ENCODE peak calls at places on chromosome 20, in four cellular contexts. One of them, this sample, is unnamed.
A peak's percentile ranks its signal among the peaks of the same experiment; 100 is the strongest.

GRCh38 chr20:45781391-45781931 is 10.2 kb downstream of the WFDC3 start:
- DNase-seq in left ventricle myocardium inferior: no peak
- DNase-seq in cardiac muscle cell: peak; percentile 88
- DNase-seq in H9: no peak
- DNase-seq in this sample: no peak

GRCh38 chr20:59392741-59393140 is 92.3 kb downstream of the EDN3 start:
- DNase-seq in left ventricle myocardium inferior: no peak
- DNase-seq in cardiac muscle cell: no peak
- DNase-seq in H9: no peak
- DNase-seq in this sample: no peak

GRCh38 chr20:19583532-19584175 is 174.4 kb upstream of the RIN2 start:
- DNase-seq in left ventricle myocardium inferior: peak; percentile 68
- DNase-seq in cardiac muscle cell: peak; percentile 51
- DNase-seq in H9: peak; percentile 91
- DNase-seq in this sample: no peak

GRCh38 chr20:56769971-56770570 is 141.0 kb downstream of the TFAP2C start:
- DNase-seq in left ventricle myocardium inferior: no peak
- DNase-seq in cardiac muscle cell: no peak
- DNase-seq in H9: no peak
- DNase-seq in this sample: no peak

GRCh38 chr20:23125159-23125558 is 39.0 kb upstream of the CD93 start:
- DNase-seq in left ventricle myocardium inferior: no peak
- DNase-seq in cardiac muscle cell: no peak
- DNase-seq in H9: no peak
- DNase-seq in this sample: no peak

GRCh38 chr20:64035933-64036345 is at the start of gene C20orf204:
- DNase-seq in left ventricle myocardium inferior: no peak
- DNase-seq in cardiac muscle cell: no peak
- DNase-seq in H9: peak; percentile 51
- DNase-seq in this sample: no peak

GRCh38 chr20:32626859-32627636 is 41.9 kb upstream of the NOL4L start:
- DNase-seq in left ventricle myocardium inferior: no peak
- DNase-seq in cardiac muscle cell: no peak
- DNase-seq in H9: no peak
- DNase-seq in this sample: no peak

GRCh38 chr20:5735845-5736530 is 14.2 kb upstream of the SHLD1 start:
- DNase-seq in left ventricle myocardium inferior: no peak
- DNase-seq in cardiac muscle cell: peak; percentile 64
- DNase-seq in H9: no peak
- DNase-seq in this sample: no peak

GRCh38 chr20:24762371-24762770 is 186.7 kb upstream of the CST7 start:
- DNase-seq in left ventricle myocardium inferior: no peak
- DNase-seq in cardiac muscle cell: no peak
- DNase-seq in H9: peak; percentile 4
- DNase-seq in this sample: peak; percentile 80

GRCh38 chr20:24560571-24561485 is 91.4 kb downstream of the SYNDIG1 start:
- DNase-seq in left ventricle myocardium inferior: no peak
- DNase-seq in cardiac muscle cell: no peak
- DNase-seq in H9: no peak
- DNase-seq in this sample: no peak

GRCh38 chr20:15610700-15611277 is 962.5 kb downstream of the KIF16B start:
- DNase-seq in left ventricle myocardium inferior: no peak
- DNase-seq in cardiac muscle cell: no peak
- DNase-seq in H9: no peak
- DNase-seq in this sample: no peak

GRCh38 chr20:22447448-22447778 is 137.0 kb downstream of the FOXA2 start:
- DNase-seq in left ventricle myocardium inferior: no peak
- DNase-seq in cardiac muscle cell: no peak
- DNase-seq in H9: no peak
- DNase-seq in this sample: no peak

GRCh38 chr20:16617056-16617455 is 43.8 kb upstream of the KIF16B start:
- DNase-seq in left ventricle myocardium inferior: no peak
- DNase-seq in cardiac muscle cell: peak; percentile 38
- DNase-seq in H9: no peak
- DNase-seq in this sample: no peak

GRCh38 chr20:25867776-25868649 is 171.4 kb upstream of the ZNF337 start:
- DNase-seq in left ventricle myocardium inferior: peak; percentile 83
- DNase-seq in cardiac muscle cell: peak; percentile 88
- DNase-seq in H9: peak; percentile 78
- DNase-seq in this sample: peak; percentile 88

GRCh38 chr20:8213831-8214587 is 81.9 kb downstream of the PLCB1 start:
- DNase-seq in left ventricle myocardium inferior: no peak
- DNase-seq in cardiac muscle cell: no peak
- DNase-seq in H9: no peak
- DNase-seq in this sample: no peak

GRCh38 chr20:64271636-64272035 is 16.1 kb downstream of the PCMTD2 start:
- DNase-seq in left ventricle myocardium inferior: no peak
- DNase-seq in cardiac muscle cell: no peak
- DNase-seq in H9: no peak
- DNase-seq in this sample: no peak

GRCh38 chr20:64006902-64007301 is 26.0 kb downstream of the PRPF6 start:
- DNase-seq in left ventricle myocardium inferior: no peak
- DNase-seq in cardiac muscle cell: no peak
- DNase-seq in H9: no peak
- DNase-seq in this sample: no peak

GRCh38 chr20:64238115-64238825 is 17.3 kb upstream of the PCMTD2 start:
- DNase-seq in left ventricle myocardium inferior: no peak
- DNase-seq in cardiac muscle cell: no peak
- DNase-seq in H9: no peak
- DNase-seq in this sample: no peak

DNA sequence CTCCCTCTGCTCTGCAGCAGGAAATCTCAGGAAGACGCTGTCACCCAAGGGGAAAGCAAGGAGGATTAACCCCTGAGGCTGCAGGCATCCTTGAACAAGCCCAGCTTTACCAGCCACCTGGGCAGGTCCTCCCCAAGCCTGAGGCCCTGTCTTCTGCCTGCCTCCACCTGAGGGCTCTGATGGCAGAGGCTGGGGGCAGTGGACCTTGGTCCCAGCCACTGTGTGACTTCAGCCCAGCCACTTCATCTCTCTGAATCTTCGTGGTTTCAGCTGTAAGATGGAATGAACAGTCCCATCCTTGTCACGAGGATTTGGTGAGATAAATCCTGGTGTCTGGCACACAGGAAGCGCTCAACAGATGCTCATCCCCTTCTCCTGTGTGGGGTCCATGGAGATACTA is 8.5 kb upstream of the VSTM2L start:
- DNase-seq in left ventricle myocardium inferior: no peak
- DNase-seq in cardiac muscle cell: no peak
- DNase-seq in H9: no peak
- DNase-seq in this sample: no peak
- TF ChIP-seq CTCF in left ventricle myocardium inferior: no peak
- TF ChIP-seq CTCF in cardiac muscle cell: no peak
- TF ChIP-seq CTCF in H9: no peak
- TF ChIP-seq CTCF in this sample: no peak

DNA sequence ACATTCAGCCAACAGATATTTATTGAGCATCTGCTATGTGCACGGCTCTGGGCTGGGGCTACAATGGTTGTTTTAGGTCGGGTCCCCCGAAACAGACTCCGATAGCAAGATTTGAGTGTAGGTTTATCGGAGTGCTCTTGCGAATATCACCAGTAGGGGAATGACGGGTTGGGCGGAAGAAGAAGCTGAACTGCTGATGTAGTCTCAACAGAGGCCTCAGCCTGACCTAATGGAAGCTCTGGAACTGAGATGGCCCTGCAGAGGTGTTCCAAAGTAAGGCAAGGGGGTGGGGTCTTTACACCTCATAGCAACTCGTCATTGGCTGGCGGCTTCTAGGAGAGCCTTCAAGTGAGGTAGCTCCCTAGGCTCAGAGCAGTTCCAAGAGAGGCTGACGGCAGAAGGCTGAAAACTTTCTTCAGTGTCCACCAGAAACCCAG is 1.1 kb downstream of the L3MBTL1 start:
- DNase-seq in left ventricle myocardium inferior: no peak
- DNase-seq in cardiac muscle cell: peak; percentile 10
- DNase-seq in H9: peak; percentile 94
- DNase-seq in this sample: no peak
- TF ChIP-seq CTCF in left ventricle myocardium inferior: no peak
- TF ChIP-seq CTCF in cardiac muscle cell: peak; percentile 10
- TF ChIP-seq CTCF in H9: peak; percentile 50
- TF ChIP-seq CTCF in this sample: peak; percentile 16

GRCh38 chr20:1323830-1324597 is 4.9 kb downstream of the SDCBP2 start:
- DNase-seq in left ventricle myocardium inferior: no peak
- DNase-seq in cardiac muscle cell: no peak
- DNase-seq in H9: no peak
- DNase-seq in this sample: peak; percentile 49

GRCh38 chr20:1327241-1327653 is 1.7 kb downstream of the SDCBP2 start:
- DNase-seq in left ventricle myocardium inferior: no peak
- DNase-seq in cardiac muscle cell: peak; percentile 88
- DNase-seq in H9: peak; percentile 25
- DNase-seq in this sample: peak; percentile 44

GRCh38 chr20:1326031-1326930 is 2.7 kb downstream of the SDCBP2 start:
- DNase-seq in left ventricle myocardium inferior: peak; percentile 34
- DNase-seq in cardiac muscle cell: peak; percentile 68
- DNase-seq in H9: peak; percentile 1
- DNase-seq in this sample: peak; percentile 44

GRCh38 chr20:1324598-1325172 is 4.3 kb downstream of the SDCBP2 start:
- DNase-seq in left ventricle myocardium inferior: no peak
- DNase-seq in cardiac muscle cell: peak; percentile 69
- DNase-seq in H9: no peak
- DNase-seq in this sample: peak; percentile 62

DNA sequence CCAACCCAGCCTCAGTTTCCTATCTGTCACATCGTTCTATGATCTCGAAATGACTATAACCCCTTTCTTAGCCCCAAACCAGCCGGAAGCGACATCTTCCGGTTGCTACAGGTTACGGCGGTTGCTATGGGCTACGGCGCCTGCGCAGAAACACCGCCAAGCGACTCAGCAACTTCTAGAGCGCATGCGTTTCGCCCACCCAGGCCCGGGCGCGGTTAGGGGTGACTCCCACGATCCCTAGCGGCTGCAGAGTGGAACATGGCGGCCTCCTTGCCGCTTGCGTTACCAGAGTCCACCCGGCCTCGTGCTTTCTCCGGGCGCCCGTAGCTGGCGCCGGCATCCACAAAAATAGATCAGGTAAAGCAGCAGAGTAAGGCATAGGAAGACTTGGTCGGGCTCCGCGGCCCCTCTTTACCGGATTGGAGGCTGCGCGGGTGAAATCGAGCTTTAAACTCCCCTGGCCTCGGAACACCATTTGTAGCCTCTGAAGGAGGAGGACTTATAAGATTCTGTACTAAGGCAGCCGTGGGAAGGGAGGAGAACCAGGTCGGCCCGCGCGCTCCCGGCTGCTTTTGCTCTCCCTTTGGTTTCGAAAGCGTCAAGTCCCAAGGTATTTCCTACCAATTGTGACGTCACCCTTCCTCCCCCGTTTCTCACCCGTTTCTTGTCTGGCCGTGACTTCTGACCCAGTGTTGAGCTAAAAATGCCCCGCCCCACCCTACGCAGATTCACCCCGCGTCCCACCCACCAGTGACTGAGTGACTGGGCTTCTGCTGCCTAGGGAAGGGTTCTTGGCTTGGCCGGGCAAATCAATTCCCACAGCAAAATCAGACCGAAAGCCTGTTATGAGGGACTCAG is 3.5 kb downstream of the SDCBP2 start:
- DNase-seq in left ventricle myocardium inferior: peak; percentile 99
- DNase-seq in cardiac muscle cell: peak; percentile 98
- DNase-seq in H9: peak; percentile 96
- DNase-seq in this sample: peak; percentile 99
- TF ChIP-seq CTCF in left ventricle myocardium inferior: peak; percentile 49
- TF ChIP-seq CTCF in cardiac muscle cell: peak; percentile 8
- TF ChIP-seq CTCF in H9: no peak
- TF ChIP-seq CTCF in this sample: peak; percentile 15

GRCh38 chr20:42026599-42026998 is 408.4 kb upstream of the CHD6 start:
- DNase-seq in left ventricle myocardium inferior: no peak
- DNase-seq in cardiac muscle cell: no peak
- DNase-seq in H9: no peak
- DNase-seq in this sample: no peak

GRCh38 chr20:42024653-42025052 is 406.5 kb upstream of the CHD6 start:
- DNase-seq in left ventricle myocardium inferior: no peak
- DNase-seq in cardiac muscle cell: no peak
- DNase-seq in H9: peak; percentile 58
- DNase-seq in this sample: no peak

DNA sequence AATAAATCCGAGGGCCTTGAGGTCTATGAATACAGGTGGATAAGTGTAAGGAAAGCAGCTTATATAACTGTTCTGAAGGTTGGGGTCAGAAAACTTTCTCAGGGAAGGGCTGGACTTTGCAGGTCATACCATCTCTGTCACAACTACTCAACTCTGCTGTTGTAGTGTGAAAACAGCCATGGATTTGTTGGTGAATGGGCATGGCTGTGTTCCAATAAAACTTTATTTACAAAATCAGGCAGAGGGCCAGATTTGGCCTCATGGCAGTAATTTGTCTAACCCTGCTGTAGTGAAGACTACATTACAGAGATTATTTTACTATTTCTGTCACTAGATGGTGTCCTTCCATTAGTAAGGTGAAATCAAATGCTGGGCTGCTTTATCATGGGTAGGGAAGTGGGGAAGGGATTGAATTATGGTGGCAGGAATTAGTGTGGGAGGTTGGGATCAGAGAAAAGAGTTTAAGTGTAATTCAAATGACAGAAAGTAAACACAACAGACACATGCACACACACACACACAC is 409.6 kb upstream of the CHD6 start:
- DNase-seq in left ventricle myocardium inferior: no peak
- DNase-seq in cardiac muscle cell: no peak
- DNase-seq in H9: no peak
- DNase-seq in this sample: no peak
- TF ChIP-seq CTCF in left ventricle myocardium inferior: peak; percentile 10
- TF ChIP-seq CTCF in cardiac muscle cell: no peak
- TF ChIP-seq CTCF in H9: peak; percentile 39
- TF ChIP-seq CTCF in this sample: no peak

GRCh38 chr20:35572838-35573237 is 31.0 kb downstream of the ERGIC3 start:
- DNase-seq in left ventricle myocardium inferior: no peak
- DNase-seq in cardiac muscle cell: no peak
- DNase-seq in H9: no peak
- DNase-seq in this sample: no peak

GRCh38 chr20:35563834-35564233 is 22.0 kb downstream of the ERGIC3 start:
- DNase-seq in left ventricle myocardium inferior: no peak
- DNase-seq in cardiac muscle cell: no peak
- DNase-seq in H9: no peak
- DNase-seq in this sample: no peak

GRCh38 chr20:35564905-35565304 is 23.0 kb downstream of the ERGIC3 start:
- DNase-seq in left ventricle myocardium inferior: no peak
- DNase-seq in cardiac muscle cell: no peak
- DNase-seq in H9: no peak
- DNase-seq in this sample: no peak

GRCh38 chr20:35571566-35571965 is 29.7 kb downstream of the ERGIC3 start:
- DNase-seq in left ventricle myocardium inferior: no peak
- DNase-seq in cardiac muscle cell: no peak
- DNase-seq in H9: no peak
- DNase-seq in this sample: no peak

GRCh38 chr20:35568645-35569044 is 26.8 kb downstream of the ERGIC3 start:
- DNase-seq in left ventricle myocardium inferior: no peak
- DNase-seq in cardiac muscle cell: no peak
- DNase-seq in H9: peak; percentile 69
- DNase-seq in this sample: no peak
- TF ChIP-seq CTCF in left ventricle myocardium inferior: no peak
- TF ChIP-seq CTCF in cardiac muscle cell: no peak
- TF ChIP-seq CTCF in H9: peak; percentile 64
- TF ChIP-seq CTCF in this sample: peak; percentile 20